ENCODE peak calls at places on chromosomes 13 and 19, in four cellular contexts. B, Z, T and D are unnamed samples.

GRCh38 chr13:84994582-84994981 is 804.6 kb downstream of the SLITRK6 start:
- DNase-seq in B (no peak), Z (no peak), T (no peak), D (no peak)

GRCh38 chr13:99468971-99469545 is 32.2 kb upstream of the TM9SF2 start:
- DNase-seq in B (no peak), Z (no peak), T (peak), D (no peak)

GRCh38 chr13:75139291-75139690 is 342.7 kb downstream of the TBC1D4 start:
- DNase-seq in B (no peak), Z (peak), T (no peak), D (no peak)

GRCh38 chr19:48845384-48845783 is 9.1 kb upstream of the HSD17B14 start:
- DNase-seq in B (no peak), Z (no peak), T (no peak), D (no peak)

GRCh38 chr13:35512271-35512920 is 35.9 kb upstream of the MAB21L1 start:
- DNase-seq in B (no peak), Z (peak), T (peak), D (peak)

GRCh38 chr19:3838661-3839060 is 30.2 kb downstream of the ZFR2 start:
- DNase-seq in B (no peak), Z (no peak), T (no peak), D (no peak)

GRCh38 chr13:44685641-44686040 is 109.5 kb upstream of the TSC22D1 start:
- DNase-seq in B (no peak), Z (no peak), T (no peak), D (no peak)

GRCh38 chr19:50203281-50204080 is at the start of gene MYH14:
- DNase-seq in B (peak), Z (no peak), T (no peak), D (no peak)

GRCh38 chr19:743168-743687 is 7.7 kb upstream of the MISP start:
- DNase-seq in B (no peak), Z (no peak), T (no peak), D (no peak)

GRCh38 chr19:33514885-33515485 is 6.6 kb downstream of the PEPD start:
- DNase-seq in B (no peak), Z (peak), T (peak), D (no peak)

GRCh38 chr13:33096886-33097610 is 80.8 kb downstream of the KL start:
- DNase-seq in B (no peak), Z (no peak), T (peak), D (no peak)

GRCh38 chr19:4326837-4327251 is 11.8 kb downstream of the STAP2 start:
- DNase-seq in B (no peak), Z (no peak), T (no peak), D (no peak)

GRCh38 chr19:53555352-53555751 is 17.4 kb downstream of the ZNF331 start:
- DNase-seq in B (no peak), Z (no peak), T (no peak), D (no peak)

GRCh38 chr19:17402982-17403855 is 2.2 kb downstream of the BST2 start:
- DNase-seq in B (no peak), Z (no peak), T (no peak), D (no peak)

GRCh38 chr19:51525731-51526130 is 5.7 kb downstream of the SIGLEC6 start:
- DNase-seq in B (no peak), Z (no peak), T (no peak), D (no peak)

GRCh38 chr13:114134111-114134943 is 1.9 kb upstream of the RASA3 start:
- DNase-seq in B (no peak), Z (no peak), T (peak), D (peak)

GRCh38 chr19:28882818-28883217 is 330.1 kb downstream of the UQCRFS1 start:
- DNase-seq in B (no peak), Z (no peak), T (no peak), D (no peak)

GRCh38 chr13:80276371-80277289 is 64.3 kb downstream of the SPRY2 start:
- DNase-seq in B (no peak), Z (peak), T (peak), D (peak)

GRCh38 chr13:75881109-75881775 is 245.1 kb downstream of the LMO7 start:
- DNase-seq in B (no peak), Z (peak), T (peak), D (no peak)

GRCh38 chr19:14835011-14835410 is at the start of the genes OR7A5 and OR7C1:
- DNase-seq in B (no peak), Z (no peak), T (no peak), D (no peak)

GRCh38 chr13:23876265-23876664 is 12.9 kb downstream of the MIPEP start:
- DNase-seq in B (no peak), Z (peak), T (peak), D (peak)

GRCh38 chr13:101520672-101521071 is 68.2 kb downstream of the ITGBL1 start:
- DNase-seq in B (no peak), Z (peak), T (peak), D (peak)